ENCODE peak calls at places on chromosome 12, in five cellular contexts. O is heart right ventricle; N is stimulated activated CD4-positive, alpha-beta T cell treated with anti-CD3 and anti-CD28 coated beads, Interleukin-12 subunit alpha, Interleukin-12 subunit beta, amount 100 ng/mL, for 4 hours; F is NCI-H1105; L is activated CD4-positive, alpha-beta T cell treated with anti-CD3 and anti-CD28 coated beads, Interleukin-2, amount 10 ng/mL, durations not matched to agents 7 days and 5 days. S is an unnamed sample.

GRCh38 chr12:121942145-121942718 is 23.8 kb downstream of the CFAP251 start:
- DNase-seq in O (no peak), N (no peak), F (no peak), L (no peak), S (no peak)

GRCh38 chr12:122950276-122950675 is 16.0 kb downstream of the ABCB9 start:
- DNase-seq in O (no peak), N (no peak), F (no peak), L (no peak), S (no peak)

GRCh38 chr12:109240365-109240764 is 68.7 kb downstream of the FOXN4 start:
- DNase-seq in O (no peak), N (no peak), F (no peak), L (no peak), S (no peak)

GRCh38 chr12:104618691-104619090 is 161.9 kb downstream of the CHST11 start:
- DNase-seq in O (no peak), N (no peak), F (no peak), L (no peak), S (no peak)

GRCh38 chr12:131852551-131853299 is 24.5 kb downstream of the MMP17 start:
- DNase-seq in O (no peak), N (no peak), F (no peak), L (no peak), S (no peak)

GRCh38 chr12:95790025-95790911 is at the start of gene NTN4:
- DNase-seq in O (peak; percentile 74), N (peak; percentile 11), F (peak; percentile 40), L (no peak), S (peak; percentile 85)

GRCh38 chr12:115185529-115185928 is 501.6 kb upstream of the TBX3 start:
- DNase-seq in O (no peak), N (no peak), F (no peak), L (no peak), S (no peak)

GRCh38 chr12:25670076-25671055 is 117.3 kb upstream of the LMNTD1 start:
- DNase-seq in O (no peak), N (no peak), F (no peak), L (no peak), S (no peak)

GRCh38 chr12:47946413-47947107 is 16.8 kb upstream of the TMEM106C start:
- DNase-seq in O (no peak), N (no peak), F (no peak), L (no peak), S (no peak)

GRCh38 chr12:117507547-117507946 is 146.1 kb upstream of the NOS1 start:
- DNase-seq in O (no peak), N (no peak), F (peak; percentile 74), L (no peak), S (no peak)

GRCh38 chr12:52234226-52234810 is 1.3 kb downstream of the KRT7 start:
- DNase-seq in O (no peak), N (no peak), F (no peak), L (no peak), S (no peak)

GRCh38 chr12:95959107-95959506 is 16.0 kb downstream of the AMDHD1 start:
- DNase-seq in O (no peak), N (no peak), F (no peak), L (peak; percentile 14), S (no peak)

GRCh38 chr12:54230555-54230954 is 41.8 kb upstream of the SMUG1 start:
- DNase-seq in O (no peak), N (no peak), F (no peak), L (no peak), S (no peak)

GRCh38 chr12:67572492-67572891 is 76.1 kb upstream of the DYRK2 start:
- DNase-seq in O (no peak), N (no peak), F (no peak), L (no peak), S (no peak)

GRCh38 chr12:98344034-98344565 is 171.3 kb upstream of the TMPO start:
- DNase-seq in O (no peak), N (no peak), F (no peak), L (no peak), S (no peak)

GRCh38 chr12:13798162-13798561 is 183.2 kb downstream of the GRIN2B start:
- DNase-seq in O (no peak), N (no peak), F (no peak), L (no peak), S (no peak)

GRCh38 chr12:124401563-124402180 is 106.8 kb downstream of the RFLNA start:
- DNase-seq in O (no peak), N (no peak), F (no peak), L (no peak), S (no peak)

S was measured in right cardiac atrium.